ENCODE peak calls at places on chromosomes 1 and 21, in eight cellular contexts. M is Calu3, X is body of pancreas, Q is NB4, P is GM06990, I is astrocyte of the spinal cord, E is GM13976, Z is sigmoid colon. B is an unnamed sample.

GRCh38 chr1:63632110-63632509 is 38.9 kb downstream of the PGM1 start:
- DNase-seq in Q (no peak), M (no peak), Z (no peak), X (no peak), P (no peak), E (no peak), I (no peak), B (no peak)

GRCh38 chr1:39183503-39184353 is 20.8 kb upstream of the MACF1 start:
- DNase-seq in X (peak), M (peak), Q (peak), Z (no peak), I (peak), E (no peak), P (no peak), B (peak)

GRCh38 chr1:186420923-186421322 is 40.0 kb downstream of the PDC start:
- DNase-seq in M (no peak), X (no peak), P (peak), Z (no peak), E (peak), Q (no peak), I (peak), B (peak)

GRCh38 chr1:9410737-9411297 is 118.1 kb downstream of the SPSB1 start:
- DNase-seq in Z (no peak), M (no peak), E (peak), I (peak), Q (peak), X (no peak), P (peak), B (peak)

GRCh38 chr21:33412832-33413519 is 9.8 kb downstream of the IFNGR2 start:
- DNase-seq in P (no peak), E (peak), I (no peak), M (peak), Q (no peak), Z (no peak), X (peak), B (peak)

GRCh38 chr1:174359454-174359805 is 88.3 kb upstream of the GPR52 start:
- DNase-seq in M (no peak), X (no peak), Q (no peak), Z (no peak), E (no peak), P (no peak), I (no peak), B (no peak)

GRCh38 chr21:32889596-32889995 is 118.0 kb upstream of the PAXBP1 start:
- DNase-seq in Z (no peak), E (no peak), I (no peak), Q (no peak), P (no peak), M (no peak), X (no peak), B (no peak)

GRCh38 chr21:33670076-33670475 is 27.8 kb downstream of the ITSN1 start:
- DNase-seq in X (no peak), M (no peak), P (no peak), Z (no peak), I (no peak), Q (peak), E (no peak), B (no peak)

GRCh38 chr1:176816232-176816631 is 348.3 kb downstream of the ASTN1 start:
- DNase-seq in Q (no peak), Z (no peak), I (no peak), M (no peak), X (no peak), E (no peak), P (no peak), B (no peak)

GRCh38 chr1:185478878-185479277 is 161.8 kb upstream of the IVNS1ABP start:
- DNase-seq in P (no peak), X (no peak), Z (no peak), Q (no peak), M (no peak), I (no peak), E (no peak), B (no peak)

GRCh38 chr1:160093624-160094290 is 4.7 kb downstream of the IGSF8 start:
- DNase-seq in I (no peak), Z (no peak), X (no peak), Q (no peak), M (no peak), E (no peak), P (no peak), B (no peak)

GRCh38 chr1:20709868-20710267 is 7.9 kb downstream of the KIF17 start:
- DNase-seq in Q (no peak), X (no peak), M (no peak), I (no peak), P (no peak), Z (no peak), E (no peak), B (no peak)

GRCh38 chr1:207868252-207868768 is 42.6 kb downstream of the CD34 start:
- DNase-seq in M (peak), P (peak), I (no peak), Z (peak), Q (peak), E (peak), X (peak), B (peak)

GRCh38 chr1:111778066-111778465 is 22.4 kb downstream of the DDX20 start:
- DNase-seq in M (no peak), X (no peak), P (no peak), Z (no peak), E (no peak), I (no peak), Q (no peak), B (no peak)

GRCh38 chr21:42164818-42165217 is 54.1 kb upstream of the ABCG1 start:
- DNase-seq in Q (no peak), X (no peak), P (no peak), E (no peak), I (no peak), Z (no peak), M (no peak), B (peak)

GRCh38 chr1:37677808-37678207 is 14.5 kb upstream of the CDCA8 start:
- DNase-seq in E (no peak), X (no peak), I (no peak), Q (no peak), P (no peak), Z (no peak), M (no peak), B (no peak)

GRCh38 chr21:44421901-44422840 is 33.1 kb upstream of the LRRC3 start:
- DNase-seq in Q (no peak), X (no peak), M (no peak), I (no peak), E (no peak), P (no peak), Z (peak), B (no peak)

GRCh38 chr1:60622486-60622885 is 459.9 kb upstream of the NFIA start:
- DNase-seq in Z (no peak), I (no peak), M (no peak), X (no peak), P (no peak), Q (no peak), E (no peak), B (no peak)

DNA sequence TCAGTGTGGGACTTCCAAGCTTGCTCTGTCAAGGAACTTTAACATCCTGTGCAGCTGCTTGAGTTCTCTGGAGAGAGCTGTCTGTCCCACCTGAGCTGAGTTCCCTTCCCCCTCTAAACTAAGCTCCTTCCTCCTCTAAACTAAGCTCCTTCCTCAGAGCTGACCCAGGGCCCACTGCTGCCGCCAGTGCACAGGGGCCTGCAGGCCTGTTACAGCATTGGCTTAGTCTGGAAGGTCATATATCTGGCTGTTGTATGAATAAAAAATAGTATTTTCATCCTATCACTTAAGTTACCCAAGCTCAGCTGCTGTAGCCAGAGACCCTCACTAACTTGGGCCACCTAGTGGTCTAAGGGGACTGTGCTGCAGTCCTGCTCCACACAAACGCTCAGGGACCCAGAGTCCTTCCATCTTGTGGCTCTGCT is 71.1 kb upstream of the GCLM start:
- DNase-seq in X (no peak), I (no peak), P (no peak), Q (peak), M (peak), E (no peak), Z (no peak), B (peak)
- TF ChIP-seq CTCF in X (no peak), I (peak), P (peak), Q (peak), M (no peak), E (no peak), Z (no peak), B (peak)

GRCh38 chr1:43619314-43619790 is 30.6 kb upstream of the KDM4A start:
- DNase-seq in Z (no peak), P (no peak), I (no peak), X (no peak), Q (no peak), M (no peak), E (no peak), B (no peak)

GRCh38 chr1:43618521-43619313 is 31.2 kb upstream of the KDM4A start:
- DNase-seq in X (no peak), Q (no peak), I (no peak), Z (no peak), M (no peak), P (no peak), E (no peak), B (no peak)

GRCh38 chr1:43621386-43621785 is 28.6 kb upstream of the KDM4A start:
- DNase-seq in Z (no peak), E (no peak), P (no peak), Q (no peak), M (no peak), I (no peak), X (no peak), B (no peak)

GRCh38 chr1:43620956-43621355 is 29.0 kb upstream of the KDM4A start:
- DNase-seq in P (no peak), E (no peak), Q (no peak), M (no peak), Z (no peak), X (no peak), I (no peak), B (no peak)

DNA sequence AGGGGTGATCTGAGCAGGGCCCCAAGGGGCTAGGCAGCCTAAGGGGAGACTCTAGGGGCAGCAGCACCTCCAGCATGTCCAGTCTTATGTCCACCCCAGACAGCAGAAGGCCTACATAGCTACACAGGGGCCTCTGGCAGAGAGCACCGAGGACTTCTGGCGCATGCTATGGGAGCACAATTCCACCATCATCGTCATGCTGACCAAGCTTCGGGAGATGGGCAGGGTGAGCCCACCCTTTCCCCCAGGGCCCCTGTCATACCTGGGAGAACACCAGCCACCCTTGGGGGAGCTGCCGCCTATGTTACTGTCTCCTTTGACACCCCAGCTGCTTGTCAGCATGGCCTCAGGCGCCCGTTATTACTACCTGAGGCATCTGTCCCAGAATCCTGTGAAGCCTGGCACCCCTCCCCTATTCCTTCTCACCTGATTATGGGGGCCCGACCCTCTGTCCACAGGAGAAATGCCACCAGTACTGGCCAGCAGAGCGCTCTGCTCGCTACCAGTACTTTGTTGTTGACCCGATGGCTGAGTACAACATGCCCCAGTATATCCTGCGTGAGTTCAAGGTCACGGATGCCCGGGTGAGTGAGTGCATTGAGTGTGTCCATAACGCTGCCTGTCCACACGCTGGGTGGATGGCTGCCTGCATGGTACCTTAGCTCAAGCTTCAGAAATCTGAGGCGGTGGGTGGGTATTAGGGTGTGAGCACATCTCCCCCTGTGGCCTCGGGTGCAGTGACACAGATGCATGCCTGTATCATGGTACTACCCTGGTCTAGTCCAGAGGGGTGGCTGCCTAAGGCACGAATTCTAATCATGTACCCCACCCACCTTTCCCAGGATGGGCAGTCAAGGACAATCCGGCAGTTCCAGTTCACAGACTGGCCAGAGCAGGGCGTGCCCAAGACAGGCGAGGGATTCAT is 29.7 kb upstream of the KDM4A start:
- DNase-seq in Q (no peak), E (no peak), P (no peak), I (no peak), Z (no peak), M (no peak), X (no peak), B (no peak)
- TF ChIP-seq CTCF in Q (no peak), E (no peak), P (no peak), I (no peak), Z (no peak), M (no peak), X (no peak), B (no peak)

DNA sequence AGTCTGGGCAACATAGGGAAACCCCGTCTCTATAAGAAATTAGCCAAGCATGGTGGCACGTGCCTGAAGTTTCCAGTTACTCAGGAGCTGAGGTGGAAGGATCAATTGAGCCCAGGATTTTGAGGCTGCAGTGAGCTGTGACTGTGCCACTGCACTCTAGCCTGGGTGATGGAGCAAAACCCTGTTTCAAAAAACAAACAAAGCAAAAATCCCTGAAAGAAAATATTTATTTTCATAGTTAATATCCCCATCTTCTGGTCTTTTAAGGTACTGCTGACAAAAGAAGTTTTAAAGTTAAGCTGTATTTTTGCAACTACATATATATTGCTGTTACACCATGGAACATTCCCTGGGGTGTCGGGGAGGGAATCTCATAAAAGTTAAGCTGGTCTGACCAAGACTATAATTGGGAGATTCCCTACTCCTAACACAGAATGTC is 26.0 kb downstream of the VAMP4 start:
- DNase-seq in P (no peak), M (no peak), X (no peak), E (no peak), I (no peak), Z (no peak), Q (peak), B (no peak)
- TF ChIP-seq CTCF in P (peak), M (peak), X (no peak), E (peak), I (peak), Z (peak), Q (no peak), B (peak)

DNA sequence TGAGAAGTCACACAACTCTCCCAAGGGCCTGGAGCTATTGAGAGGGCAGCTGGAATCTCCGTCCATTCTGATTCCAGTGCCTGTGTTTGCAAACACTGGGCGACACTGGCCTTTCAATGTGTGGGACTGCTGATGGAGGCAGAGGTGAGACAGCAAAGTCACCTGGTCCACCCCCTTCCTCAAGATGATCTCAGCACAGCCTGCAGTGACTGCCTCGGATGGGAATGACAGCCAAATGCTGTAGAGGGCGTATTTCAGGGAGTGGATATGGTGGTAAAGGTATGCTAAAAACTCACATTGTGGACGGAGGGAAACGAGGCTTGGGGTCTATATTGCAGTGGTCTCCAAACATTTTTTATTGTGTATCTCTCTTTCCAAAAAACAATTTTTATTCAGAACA is 15.5 kb upstream of the PGBD5 start:
- DNase-seq in X (no peak), M (no peak), Z (no peak), E (no peak), P (no peak), Q (no peak), I (no peak), B (no peak)
- TF ChIP-seq CTCF in X (no peak), M (no peak), Z (no peak), E (no peak), P (no peak), Q (no peak), I (no peak), B (no peak)

DNA sequence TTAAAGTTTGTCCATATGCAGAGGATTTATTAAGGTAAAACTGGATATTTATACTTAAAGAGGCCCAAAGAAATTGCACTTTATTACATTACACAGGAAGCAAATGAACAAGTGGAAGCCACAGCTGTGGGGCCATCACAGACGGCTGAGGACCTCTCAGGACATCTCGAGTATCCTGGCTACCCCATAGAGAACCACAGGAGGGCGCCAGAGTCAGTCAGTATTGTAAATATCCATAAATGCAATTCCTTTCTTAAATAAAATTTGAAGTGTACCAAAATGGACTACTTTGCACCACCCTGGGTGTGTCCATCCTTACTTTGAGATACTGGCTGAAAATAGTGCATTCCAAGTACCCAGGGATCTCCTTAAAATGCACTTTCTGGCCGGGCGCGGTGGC is 257.2 kb downstream of the MRPL39 start:
- DNase-seq in Q (peak), E (no peak), M (no peak), I (peak), Z (no peak), P (no peak), X (peak), B (no peak)
- TF ChIP-seq CTCF in Q (peak), E (peak), M (no peak), I (peak), Z (no peak), P (peak), X (peak), B (peak)

GRCh38 chr1:224356685-224357625 is at the start of gene CNIH4:
- DNase-seq in I (peak), E (peak), P (peak), M (peak), X (peak), Q (peak), Z (peak), B (peak)
- TF ChIP-seq CTCF in I (no peak), E (no peak), P (no peak), M (no peak), X (no peak), Q (no peak), Z (no peak), B (no peak)

GRCh38 chr1:217433664-217434063 is 197.2 kb downstream of the GPATCH2 start:
- DNase-seq in E (no peak), X (no peak), M (no peak), P (no peak), Z (no peak), Q (no peak), I (no peak), B (no peak)

GRCh38 chr1:217425528-217425927 is 205.4 kb downstream of the GPATCH2 start:
- DNase-seq in M (no peak), X (no peak), P (no peak), I (no peak), Z (no peak), E (no peak), Q (no peak), B (no peak)

GRCh38 chr1:217435159-217435558 is 195.7 kb downstream of the GPATCH2 start:
- DNase-seq in I (no peak), Z (no peak), Q (no peak), P (no peak), M (no peak), E (no peak), X (no peak), B (no peak)

GRCh38 chr1:217432339-217432738 is 198.6 kb downstream of the GPATCH2 start:
- DNase-seq in M (no peak), Q (no peak), P (no peak), E (no peak), X (no peak), I (no peak), Z (no peak), B (no peak)

DNA sequence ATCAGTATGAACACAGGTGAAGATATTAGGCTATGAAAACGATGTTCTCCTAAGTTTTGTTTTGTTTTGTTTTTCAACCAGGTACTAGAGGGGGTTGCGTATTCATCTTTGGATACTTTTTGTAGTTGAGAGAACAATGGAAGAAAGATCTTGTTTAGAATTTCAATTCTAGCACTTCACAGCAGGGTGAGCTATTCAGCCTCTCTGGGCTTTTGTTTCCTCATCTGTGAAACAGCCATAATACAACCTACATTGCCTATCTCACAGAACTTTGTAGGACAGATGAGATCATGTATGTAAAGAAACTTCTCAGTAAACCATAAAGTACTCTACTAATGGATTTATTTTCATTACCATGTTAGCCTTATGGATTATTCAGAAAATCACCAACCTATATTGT is 199.5 kb downstream of the GPATCH2 start:
- DNase-seq in Q (no peak), I (no peak), X (no peak), Z (no peak), P (no peak), E (no peak), M (no peak), B (no peak)
- TF ChIP-seq CTCF in Q (no peak), I (no peak), X (no peak), Z (no peak), P (no peak), E (no peak), M (no peak), B (peak)